ENCODE peak calls at places on chromosomes 4 and X, in six cellular contexts. L is keratinocyte, C is OCI-LY7, D is K562, U is HCT116, T is Karpas-422. S is an unnamed sample. For H3K79me2, the result is how much of the 10 kb centered on the place peaks cover.

GRCh38 chrX:39619182-39620009 is 478.4 kb downstream of the BCOR start:
- DNase-seq in L (no peak), C (no peak), D (peak), U (no peak), T (no peak), S (no peak)

GRCh38 chr4:179583221-179583620 is 2141.0 kb upstream of the AGA start:
- DNase-seq in L (no peak), C (no peak), D (no peak), U (no peak), T (no peak), S (no peak)

GRCh38 chr4:33160126-33160525 is 2440.0 kb downstream of the PCDH7 start:
- DNase-seq in L (no peak), C (peak), D (peak), U (peak), T (peak), S (no peak)

GRCh38 chrX:24262309-24262708 is 51.6 kb downstream of the SUPT20HL2 start:
- DNase-seq in L (no peak), C (no peak), D (no peak), U (no peak), T (no peak), S (no peak)

GRCh38 chrX:46029777-46030176 is 515.4 kb downstream of the ZNF674 start:
- DNase-seq in L (no peak), C (no peak), D (no peak), U (no peak), T (no peak), S (peak)

GRCh38 chr4:179200681-179201080 is 1758.4 kb upstream of the AGA start:
- DNase-seq in L (no peak), C (no peak), D (no peak), U (no peak), T (no peak), S (no peak)

GRCh38 chr4:21888195-21888976 is 60.2 kb downstream of the KCNIP4 start:
- DNase-seq in L (peak), C (no peak), D (no peak), U (no peak), T (no peak), S (peak)

GRCh38 chr4:129364747-129365452 is 268.9 kb downstream of the C4orf33 start:
- DNase-seq in L (no peak), C (no peak), D (no peak), U (no peak), T (peak), S (no peak)

GRCh38 chrX:97531824-97532223 is 648.1 kb downstream of the RPA4 start:
- DNase-seq in L (no peak), C (no peak), D (no peak), U (no peak), T (no peak), S (no peak)

GRCh38 chr4:2811830-2812599 is 19.1 kb downstream of the SH3BP2 start:
- DNase-seq in L (no peak), C (peak), D (no peak), U (peak), T (peak), S (no peak)

DNA sequence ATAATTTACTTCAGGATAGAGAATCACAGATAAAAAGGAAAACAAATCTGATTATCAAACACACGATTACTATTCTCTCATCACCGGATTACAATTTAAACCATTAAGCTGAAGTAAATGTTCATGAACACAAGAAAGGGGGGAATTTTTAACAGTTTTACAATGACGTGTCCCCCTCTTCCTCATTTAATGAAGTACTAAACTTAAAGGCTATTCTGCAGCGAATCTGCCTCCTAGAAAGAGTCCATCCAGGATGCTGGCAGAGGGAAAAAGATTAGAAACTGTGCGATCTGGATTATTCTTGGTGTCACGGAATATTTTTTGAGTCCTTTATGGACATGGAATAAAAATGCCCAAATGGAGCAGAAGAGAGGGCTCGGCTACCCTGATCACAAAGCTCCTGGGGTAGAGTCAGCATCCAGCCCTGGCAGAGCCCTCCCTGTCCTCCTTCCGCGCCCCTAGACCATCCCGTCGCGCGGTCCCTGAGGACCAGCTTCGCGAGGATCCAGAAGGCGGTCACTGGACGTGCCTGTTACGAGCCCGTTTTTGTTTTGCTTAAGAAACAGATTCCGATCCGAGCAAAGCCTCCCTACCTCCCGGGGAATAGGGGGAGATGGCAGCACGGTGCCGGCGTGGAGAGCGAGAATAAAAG is 1.2 kb downstream of the ELF2 start:
- DNase-seq in L (no peak), C (no peak), D (no peak), U (peak), T (no peak), S (no peak)
- H3K79me2 ChIP-seq in L (under half), C (under half), D (half or more), U (under half), T (under half), S (under half)

GRCh38 chrX:10722804-10723364 is 102.5 kb upstream of the MID1 start:
- DNase-seq in L (peak), C (peak), D (peak), U (peak), T (peak), S (peak)

GRCh38 chrX:10729000-10729399 is 108.6 kb upstream of the MID1 start:
- DNase-seq in L (no peak), C (no peak), D (no peak), U (no peak), T (no peak), S (no peak)

GRCh38 chrX:10725071-10725470 is 104.7 kb upstream of the MID1 start:
- DNase-seq in L (no peak), C (no peak), D (peak), U (no peak), T (no peak), S (no peak)

DNA sequence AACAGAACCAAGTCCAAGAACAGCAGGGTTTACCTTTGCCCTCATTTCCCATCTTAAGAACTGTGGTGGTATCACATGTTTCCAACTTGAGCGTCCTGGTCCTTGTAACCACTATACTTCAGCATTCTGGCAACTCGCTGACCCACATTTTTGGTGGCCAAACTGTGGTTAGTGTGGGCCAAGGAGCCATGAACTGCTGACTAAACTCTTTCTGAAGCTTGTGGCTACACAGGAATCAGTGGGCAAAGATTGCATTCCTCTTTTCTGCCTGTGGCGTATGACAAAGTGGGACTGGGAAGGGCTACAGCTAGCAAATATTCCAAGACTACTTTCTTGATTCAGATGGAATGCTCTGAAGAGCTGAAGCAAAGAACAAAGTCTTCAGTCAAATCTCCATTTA is 106.3 kb upstream of the MID1 start:
- DNase-seq in L (no peak), C (no peak), D (no peak), U (no peak), T (no peak), S (peak)
- H3K79me2 ChIP-seq in L (under half), C (under half), D (under half), U (under half), T (under half), S (under half)

GRCh38 chr4:7929530-7929951 is 10.1 kb downstream of the AFAP1 start:
- DNase-seq in L (peak), C (no peak), D (no peak), U (peak), T (no peak), S (peak)

GRCh38 chr4:7926822-7927221 is 12.8 kb downstream of the AFAP1 start:
- DNase-seq in L (no peak), C (no peak), D (no peak), U (no peak), T (no peak), S (no peak)

GRCh38 chr4:7932333-7932732 is 7.3 kb downstream of the AFAP1 start:
- DNase-seq in L (no peak), C (no peak), D (no peak), U (no peak), T (no peak), S (no peak)

GRCh38 chr4:7924570-7924969 is 15.1 kb downstream of the AFAP1 start:
- DNase-seq in L (no peak), C (no peak), D (no peak), U (no peak), T (no peak), S (no peak)

DNA sequence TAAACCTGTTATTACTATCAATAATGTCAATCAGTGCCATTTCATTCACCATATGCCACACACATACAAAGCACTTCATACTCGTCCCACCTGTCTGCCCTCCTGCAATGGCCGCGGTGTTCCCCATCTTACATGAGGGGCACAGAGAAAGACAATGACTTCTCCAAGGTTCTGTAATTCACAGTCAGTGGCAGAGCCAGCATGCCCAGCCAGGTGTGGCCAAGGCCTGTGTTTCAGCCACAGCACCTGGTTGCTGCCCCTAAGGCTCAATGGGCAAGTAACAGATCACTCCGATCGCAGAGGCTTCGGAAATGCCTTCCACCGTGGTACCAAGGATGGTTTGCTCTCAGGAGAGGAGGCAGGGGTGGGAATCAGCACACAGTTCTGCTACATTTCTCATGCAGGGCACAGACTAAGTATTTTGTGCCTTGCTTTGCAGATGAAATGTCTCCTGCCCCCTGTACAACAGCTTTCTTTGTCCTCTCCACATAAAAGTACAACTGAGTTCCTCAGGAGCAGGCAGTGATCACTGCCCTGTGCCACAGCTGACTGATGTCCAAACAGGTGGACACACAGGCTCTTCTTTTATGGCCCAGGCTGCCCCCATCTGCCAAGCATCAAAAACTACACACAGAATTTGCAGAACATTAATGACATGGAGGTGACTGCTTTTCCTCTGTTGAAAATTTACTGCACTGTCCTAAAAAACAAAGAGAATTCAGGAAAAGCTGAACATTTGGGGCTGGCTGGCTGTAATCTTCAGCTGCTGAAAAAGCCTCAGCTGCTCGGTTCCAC is 10.8 kb downstream of the AFAP1 start:
- DNase-seq in L (no peak), C (no peak), D (no peak), U (peak), T (no peak), S (no peak)
- H3K79me2 ChIP-seq in L (half or more), C (under half), D (under half), U (under half), T (under half), S (half or more)

DNA sequence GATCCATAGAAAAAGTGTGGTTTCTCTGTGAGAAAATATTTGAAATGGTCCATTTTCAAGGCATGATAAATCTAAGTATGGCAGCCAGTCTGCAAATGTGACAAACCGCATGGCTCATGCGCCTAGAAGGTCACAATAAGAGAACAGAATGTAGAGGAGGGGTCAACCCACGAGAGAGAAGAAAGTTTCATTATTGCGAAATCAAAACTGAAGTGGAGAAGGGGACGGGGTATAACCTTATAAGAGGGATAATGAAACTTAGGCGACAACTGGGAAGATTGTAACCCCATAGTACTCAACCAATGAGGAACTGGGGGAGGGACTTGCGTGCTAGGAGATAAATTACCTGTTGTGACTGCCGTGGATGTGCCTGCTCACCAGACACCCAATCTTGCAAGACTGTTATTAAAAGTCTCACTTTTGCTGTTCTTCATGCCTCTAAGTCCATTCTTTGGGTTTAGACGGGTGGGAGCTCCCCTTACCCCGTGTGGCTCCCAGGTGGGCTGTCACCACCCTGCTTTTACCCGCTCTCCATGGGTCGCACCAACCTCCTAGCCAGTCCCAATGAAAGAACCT is 21.3 kb upstream of the ZCCHC4 start:
- DNase-seq in L (no peak), C (no peak), D (no peak), U (no peak), T (no peak), S (no peak)
- H3K79me2 ChIP-seq in L (under half), C (under half), D (under half), U (under half), T (under half), S (under half)

DNA sequence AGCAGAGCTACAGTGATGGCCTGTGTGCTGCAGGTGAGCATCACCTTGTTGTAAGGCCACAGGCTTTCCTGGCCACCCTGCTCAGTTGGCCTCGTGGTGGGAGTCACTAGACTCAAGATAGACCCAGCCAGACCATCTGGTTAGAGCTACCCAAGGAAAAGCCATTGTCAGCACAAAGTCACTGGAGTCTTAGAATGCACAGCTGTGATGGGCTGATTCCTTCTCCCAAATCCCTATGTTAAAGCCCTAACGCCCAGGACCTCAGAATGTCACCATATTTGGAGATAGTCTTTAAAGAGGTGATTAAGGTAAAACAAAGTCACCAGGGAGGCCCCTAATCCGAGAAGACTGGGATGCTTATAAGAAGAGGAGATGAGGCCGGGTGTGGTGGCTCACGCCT is 173.4 kb downstream of the DHRSX start:
- DNase-seq in L (no peak), C (no peak), D (no peak), U (no peak), T (no peak), S (no peak)
- H3K79me2 ChIP-seq in L (under half), C (under half), D (under half), U (under half), T (under half), S (under half)

DNA sequence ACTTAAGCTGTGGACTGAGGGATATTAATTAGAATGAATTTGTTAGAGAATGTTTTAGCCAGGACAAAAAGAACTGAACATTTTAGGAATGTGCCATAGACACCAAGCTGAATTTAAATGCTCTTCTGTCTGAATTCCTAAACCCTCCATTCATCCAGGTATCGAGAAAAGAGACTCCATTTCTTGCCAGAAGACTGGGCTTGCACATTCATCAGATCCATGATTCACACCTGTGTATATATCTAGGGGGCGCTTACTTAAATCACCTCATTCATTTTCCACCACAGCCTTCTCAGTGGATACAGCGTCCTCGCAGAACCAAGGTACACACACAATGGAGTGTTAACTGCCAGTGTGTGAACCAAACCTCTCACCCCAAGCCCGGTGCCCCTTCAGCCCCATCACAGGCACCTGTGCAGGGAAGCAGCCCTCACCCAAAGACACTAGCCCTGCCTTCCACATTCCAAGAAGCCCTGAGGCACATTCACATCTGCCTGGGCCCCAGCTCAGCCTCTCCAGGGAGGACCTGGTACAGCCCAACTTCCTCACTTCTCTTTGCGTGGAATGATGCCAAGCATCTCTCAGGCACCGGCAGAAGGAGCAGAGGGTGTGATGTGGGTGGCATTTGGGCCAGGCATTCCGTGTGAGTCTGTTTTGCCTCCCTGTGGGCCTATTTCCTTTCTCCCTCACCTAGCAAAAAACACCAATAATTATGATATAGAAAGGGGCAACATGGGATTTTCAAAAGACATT is 35.6 kb upstream of the C1QTNF7 start:
- DNase-seq in L (no peak), C (no peak), D (no peak), U (no peak), T (no peak), S (no peak)
- H3K79me2 ChIP-seq in L (under half), C (under half), D (under half), U (under half), T (under half), S (under half)

S was measured in mammary epithelial cell.